ENCODE peak calls at places on chromosome 14, in seven cellular contexts. E is ureter, H is EL, M is ovary, L is SIG-M5, J is HepG2, A is naive B cell. G is an unnamed sample.
A peak's percentile ranks its signal among the peaks of the same experiment; 100 is the strongest.

GRCh38 chr14:97977711-97978261 is 1180.6 kb downstream of the VRK1 start:
- DNase-seq in E (peak; percentile 89), H (no peak), M (peak; percentile 87), L (no peak), J (no peak), A (no peak), G (peak; percentile 74)

GRCh38 chr14:25150934-25151790 is 101.2 kb upstream of the STXBP6 start:
- DNase-seq in E (no peak), H (peak; percentile 53), M (no peak), L (no peak), J (peak; percentile 72), A (no peak), G (no peak)

GRCh38 chr14:22026527-22026926 is 352.9 kb upstream of the OR4E1 start:
- DNase-seq in E (no peak), H (no peak), M (no peak), L (no peak), J (no peak), A (no peak), G (no peak)

GRCh38 chr14:101781240-101782061 is 19.9 kb downstream of the PPP2R5C start:
- DNase-seq in E (no peak), H (peak; percentile 30), M (peak; percentile 54), L (no peak), J (no peak), A (peak; percentile 22), G (no peak)

GRCh38 chr14:75982724-75983358 is 1.0 kb upstream of the TGFB3 start:
- DNase-seq in E (peak; percentile 78), H (peak; percentile 52), M (peak; percentile 85), L (no peak), J (no peak), A (peak; percentile 32), G (no peak)

GRCh38 chr14:100586520-100587247 is 533 bp downstream of the BEGAIN start:
- DNase-seq in E (no peak), H (peak; percentile 63), M (no peak), L (no peak), J (no peak), A (no peak), G (no peak)

GRCh38 chr14:52829527-52829926 is 38.1 kb upstream of the GNPNAT1 start:
- DNase-seq in E (no peak), H (no peak), M (no peak), L (no peak), J (no peak), A (no peak), G (no peak)

GRCh38 chr14:74647834-74648361 is 35.9 kb upstream of the LTBP2 start:
- DNase-seq in E (peak; percentile 62), H (peak; percentile 17), M (peak; percentile 55), L (no peak), J (no peak), A (no peak), G (peak; percentile 19)

GRCh38 chr14:64656986-64657385 is 47.2 kb upstream of the PLEKHG3 start:
- DNase-seq in E (peak; percentile 65), H (no peak), M (no peak), L (no peak), J (no peak), A (no peak), G (no peak)

GRCh38 chr14:92877757-92878431 is 45.1 kb upstream of the CHGA start:
- DNase-seq in E (no peak), H (no peak), M (peak; percentile 49), L (no peak), J (peak; percentile 48), A (no peak), G (no peak)

GRCh38 chr14:64696355-64696844 is 7.8 kb upstream of the PLEKHG3 start:
- DNase-seq in E (no peak), H (no peak), M (no peak), L (no peak), J (no peak), A (no peak), G (no peak)

GRCh38 chr14:32457213-32457920 is 128.3 kb downstream of the AKAP6 start:
- DNase-seq in E (no peak), H (peak; percentile 82), M (no peak), L (no peak), J (no peak), A (no peak), G (no peak)

GRCh38 chr14:38866461-38866860 is 236.6 kb downstream of the SEC23A start:
- DNase-seq in E (no peak), H (no peak), M (no peak), L (no peak), J (no peak), A (no peak), G (no peak)

GRCh38 chr14:102571043-102571442 is 21.4 kb upstream of the RCOR1 start:
- DNase-seq in E (no peak), H (no peak), M (no peak), L (no peak), J (no peak), A (no peak), G (no peak)

GRCh38 chr14:99601301-99601945 is 2.6 kb downstream of the CCDC85C start:
- DNase-seq in E (no peak), H (peak; percentile 24), M (no peak), L (no peak), J (peak; percentile 49), A (no peak), G (no peak)